ENCODE peak calls at places on chromosomes 11 and 22, in five cellular contexts. One of them, this sample, is unnamed.

GRCh38 chr22:48188211-48188845 is 1425.9 kb downstream of the TBC1D22A start:
- DNase-seq in upper lobe of right lung: no peak
- DNase-seq in GM10248: no peak
- DNase-seq in T-helper 9 cell: no peak
- DNase-seq in T-helper 1 cell: no peak
- DNase-seq in this sample: no peak

GRCh38 chr11:118153516-118153915 is 893 bp upstream of the SCN4B start:
- DNase-seq in T-helper 9 cell: no peak
- DNase-seq in T-helper 1 cell: no peak
- DNase-seq in upper lobe of right lung: no peak
- DNase-seq in GM10248: no peak
- DNase-seq in this sample: no peak

GRCh38 chr11:59766542-59766941 is 11.4 kb downstream of the STX3 start:
- DNase-seq in GM10248: no peak
- DNase-seq in upper lobe of right lung: no peak
- DNase-seq in T-helper 9 cell: no peak
- DNase-seq in T-helper 1 cell: no peak
- DNase-seq in this sample: no peak

GRCh38 chr11:7512525-7513209 is 1.1 kb upstream of the PPFIBP2 start:
- DNase-seq in T-helper 9 cell: no peak
- DNase-seq in GM10248: peak; percentile 86
- DNase-seq in upper lobe of right lung: peak; percentile 85
- DNase-seq in T-helper 1 cell: no peak
- DNase-seq in this sample: no peak

GRCh38 chr11:134429104-134429503 is 17.1 kb upstream of the B3GAT1 start:
- DNase-seq in upper lobe of right lung: no peak
- DNase-seq in T-helper 9 cell: no peak
- DNase-seq in T-helper 1 cell: no peak
- DNase-seq in GM10248: no peak
- DNase-seq in this sample: no peak

GRCh38 chr11:117731689-117732290 is 65.2 kb downstream of the DSCAML1 start:
- DNase-seq in GM10248: no peak
- DNase-seq in T-helper 9 cell: no peak
- DNase-seq in T-helper 1 cell: no peak
- DNase-seq in upper lobe of right lung: no peak
- DNase-seq in this sample: no peak

GRCh38 chr22:20324139-20324516 is 4.3 kb upstream of the DGCR6L start:
- DNase-seq in GM10248: no peak
- DNase-seq in T-helper 9 cell: no peak
- DNase-seq in T-helper 1 cell: peak; percentile 75
- DNase-seq in upper lobe of right lung: no peak
- DNase-seq in this sample: no peak

GRCh38 chr22:39469681-39470461 is 13.1 kb downstream of the MGAT3 start:
- DNase-seq in T-helper 1 cell: no peak
- DNase-seq in T-helper 9 cell: no peak
- DNase-seq in upper lobe of right lung: no peak
- DNase-seq in GM10248: no peak
- DNase-seq in this sample: no peak

GRCh38 chr11:71339178-71339881 is 87.0 kb upstream of the SHANK2 start:
- DNase-seq in T-helper 9 cell: no peak
- DNase-seq in upper lobe of right lung: peak; percentile 51
- DNase-seq in GM10248: no peak
- DNase-seq in T-helper 1 cell: no peak
- DNase-seq in this sample: no peak

GRCh38 chr11:15830730-15831443 is 525.5 kb downstream of the SOX6 start:
- DNase-seq in upper lobe of right lung: no peak
- DNase-seq in GM10248: no peak
- DNase-seq in T-helper 9 cell: no peak
- DNase-seq in T-helper 1 cell: no peak
- DNase-seq in this sample: no peak

GRCh38 chr22:43446881-43447280 is 35.1 kb downstream of the MPPED1 start:
- DNase-seq in T-helper 9 cell: no peak
- DNase-seq in GM10248: no peak
- DNase-seq in upper lobe of right lung: peak; percentile 30
- DNase-seq in T-helper 1 cell: no peak
- DNase-seq in this sample: peak; percentile 74

GRCh38 chr11:102010776-102011500 is 36.3 kb upstream of the CFAP300 start:
- DNase-seq in T-helper 1 cell: no peak
- DNase-seq in GM10248: no peak
- DNase-seq in T-helper 9 cell: no peak
- DNase-seq in upper lobe of right lung: peak; percentile 85
- DNase-seq in this sample: no peak

GRCh38 chr11:36354221-36355003 is 58.3 kb downstream of the PRR5L start:
- DNase-seq in GM10248: peak; percentile 57
- DNase-seq in T-helper 9 cell: no peak
- DNase-seq in upper lobe of right lung: no peak
- DNase-seq in T-helper 1 cell: peak; percentile 65
- DNase-seq in this sample: no peak

GRCh38 chr11:8597182-8597581 is 3.2 kb upstream of the STK33 start:
- DNase-seq in T-helper 1 cell: no peak
- DNase-seq in GM10248: no peak
- DNase-seq in T-helper 9 cell: no peak
- DNase-seq in upper lobe of right lung: no peak
- DNase-seq in this sample: no peak

GRCh38 chr11:62572431-62572830 is 1.3 kb downstream of the EEF1G start:
- DNase-seq in T-helper 1 cell: no peak
- DNase-seq in upper lobe of right lung: no peak
- DNase-seq in T-helper 9 cell: no peak
- DNase-seq in GM10248: no peak
- DNase-seq in this sample: no peak

GRCh38 chr11:20584093-20584774 is 15.2 kb upstream of the SLC6A5 start:
- DNase-seq in T-helper 1 cell: no peak
- DNase-seq in upper lobe of right lung: no peak
- DNase-seq in T-helper 9 cell: no peak
- DNase-seq in GM10248: no peak
- DNase-seq in this sample: no peak

GRCh38 chr22:25797891-25798290 is 55.9 kb downstream of the MYO18B start:
- DNase-seq in GM10248: no peak
- DNase-seq in T-helper 1 cell: no peak
- DNase-seq in T-helper 9 cell: no peak
- DNase-seq in upper lobe of right lung: no peak
- DNase-seq in this sample: no peak

GRCh38 chr22:44442186-44442465 is 55.9 kb downstream of the RTL6 start:
- DNase-seq in T-helper 1 cell: no peak
- DNase-seq in upper lobe of right lung: peak; percentile 40
- DNase-seq in T-helper 9 cell: no peak
- DNase-seq in GM10248: no peak
- DNase-seq in this sample: no peak

GRCh38 chr11:130189492-130190210 is 30.1 kb downstream of the ST14 start:
- DNase-seq in upper lobe of right lung: no peak
- DNase-seq in T-helper 1 cell: no peak
- DNase-seq in T-helper 9 cell: no peak
- DNase-seq in GM10248: no peak
- DNase-seq in this sample: no peak

This sample was measured in NCI-H1092.